ENCODE peak calls at places on chromosomes 6 and 20, in eight cellular contexts. A, P, I, L, J, C, Q and U are unnamed samples.

GRCh38 chr6:148044921-148045320 is 297.7 kb upstream of the SASH1 start:
- DNase-seq in A (no peak), P (no peak), I (no peak), L (no peak), J (no peak), C (no peak), Q (no peak), U (peak)

GRCh38 chr6:24405262-24405661 is 2.5 kb downstream of the MRS2 start:
- DNase-seq in A (no peak), P (no peak), I (no peak), L (no peak), J (no peak), C (no peak), Q (no peak), U (no peak)

GRCh38 chr6:143063631-143064030 is 2.9 kb downstream of the AIG1 start:
- DNase-seq in A (no peak), P (no peak), I (no peak), L (peak), J (no peak), C (no peak), Q (no peak), U (no peak)

GRCh38 chr6:92777146-92777740 is 642.1 kb downstream of the EPHA7 start:
- DNase-seq in A (no peak), P (peak), I (no peak), L (no peak), J (no peak), C (no peak), Q (no peak), U (peak)

GRCh38 chr20:46283426-46283825 is 24.9 kb downstream of the CDH22 start:
- DNase-seq in A (no peak), P (no peak), I (no peak), L (no peak), J (no peak), C (no peak), Q (no peak), U (no peak)

GRCh38 chr20:2693286-2693995 is 861 bp downstream of the EBF4 start:
- DNase-seq in A (peak), P (peak), I (peak), L (no peak), J (no peak), C (no peak), Q (peak), U (peak)

GRCh38 chr6:112202639-112203341 is 51.6 kb downstream of the LAMA4 start:
- DNase-seq in A (no peak), P (no peak), I (no peak), L (peak), J (no peak), C (no peak), Q (no peak), U (peak)

GRCh38 chr6:65671922-65672321 is 35.1 kb downstream of the EYS start:
- DNase-seq in A (no peak), P (no peak), I (no peak), L (no peak), J (no peak), C (no peak), Q (no peak), U (no peak)

GRCh38 chr6:81614292-81614691 is 138.2 kb downstream of the TENT5A start:
- DNase-seq in A (peak), P (no peak), I (no peak), L (peak), J (no peak), C (no peak), Q (no peak), U (peak)

GRCh38 chr20:48397689-48398005 is 430.2 kb downstream of the PREX1 start:
- DNase-seq in A (no peak), P (no peak), I (no peak), L (no peak), J (no peak), C (no peak), Q (no peak), U (no peak)

GRCh38 chr6:42374027-42374669 is 77.6 kb downstream of the TRERF1 start:
- DNase-seq in A (no peak), P (no peak), I (no peak), L (peak), J (no peak), C (no peak), Q (no peak), U (peak)

GRCh38 chr20:49964964-49965780 is 17.6 kb upstream of the SNAI1 start:
- DNase-seq in A (no peak), P (no peak), I (no peak), L (peak), J (no peak), C (no peak), Q (no peak), U (no peak)

GRCh38 chr6:69802995-69803394 is 6.2 kb upstream of the LMBRD1 start:
- DNase-seq in A (no peak), P (no peak), I (no peak), L (no peak), J (no peak), C (no peak), Q (no peak), U (no peak)

GRCh38 chr20:444862-445426 is 17.4 kb downstream of the TBC1D20 start:
- DNase-seq in A (no peak), P (no peak), I (no peak), L (peak), J (no peak), C (no peak), Q (no peak), U (peak)

GRCh38 chr6:56334937-56335336 is 87.6 kb upstream of the COL21A1 start:
- DNase-seq in A (no peak), P (no peak), I (no peak), L (peak), J (no peak), C (no peak), Q (no peak), U (peak)

GRCh38 chr6:19204445-19204844 is 632.7 kb upstream of the ID4 start:
- DNase-seq in A (no peak), P (no peak), I (no peak), L (no peak), J (no peak), C (no peak), Q (no peak), U (no peak)

GRCh38 chr6:166780284-166780683 is 153.2 kb upstream of the RPS6KA2 start:
- DNase-seq in A (no peak), P (no peak), I (no peak), L (no peak), J (no peak), C (peak), Q (no peak), U (no peak)

GRCh38 chr20:3696200-3696599 is 14.4 kb upstream of the ADAM33 start:
- DNase-seq in A (no peak), P (no peak), I (no peak), L (peak), J (no peak), C (no peak), Q (no peak), U (no peak)

GRCh38 chr6:15473741-15474161 is 189.1 kb downstream of the DTNBP1 start:
- DNase-seq in A (no peak), P (no peak), I (no peak), L (peak), J (no peak), C (no peak), Q (no peak), U (no peak)

GRCh38 chr6:110874880-110875547 is 429 bp downstream of the AMD1 start:
- DNase-seq in A (peak), P (no peak), I (peak), L (peak), J (no peak), C (no peak), Q (peak), U (no peak)